ENCODE peak calls at places on chromosomes 1 and 21, in five cellular contexts. J is SIG-M5, W is WTC11, A is H7, K is stromal cell of bone marrow. S is an unnamed sample.

GRCh38 chr1:245995474-245995873 is 511.6 kb downstream of the SMYD3 start:
- DNase-seq in J (no peak), W (no peak), A (no peak), K (no peak), S (no peak)

GRCh38 chr1:199878818-199879217 is 148.7 kb upstream of the NR5A2 start:
- DNase-seq in J (no peak), W (no peak), A (no peak), K (no peak), S (no peak)

GRCh38 chr1:150967936-150968335 is 6.7 kb downstream of the CERS2 start:
- DNase-seq in J (no peak), W (no peak), A (peak; percentile 8), K (no peak), S (no peak)

GRCh38 chr21:42747746-42748351 is 94.4 kb downstream of the PDE9A start:
- DNase-seq in J (no peak), W (no peak), A (peak; percentile 53), K (no peak), S (peak; percentile 15)

GRCh38 chr21:46295177-46295711 is 9.1 kb downstream of the YBEY start:
- DNase-seq in J (no peak), W (no peak), A (peak; percentile 75), K (peak; percentile 21), S (peak; percentile 28)

GRCh38 chr1:26410706-26411623 is at the start of gene LIN28A:
- DNase-seq in J (no peak), W (peak; percentile 22), A (peak; percentile 51), K (no peak), S (peak; percentile 63)

GRCh38 chr1:97384294-97384952 is 536.4 kb downstream of the DPYD start:
- DNase-seq in J (no peak), W (no peak), A (no peak), K (peak; percentile 60), S (no peak)

GRCh38 chr1:43414634-43415223 is 25.0 kb downstream of the SZT2 start:
- DNase-seq in J (no peak), W (peak; percentile 81), A (peak; percentile 85), K (peak; percentile 13), S (peak; percentile 77)

GRCh38 chr1:23627065-23627464 is 64.5 kb upstream of the RPL11 start:
- DNase-seq in J (no peak), W (no peak), A (no peak), K (no peak), S (no peak)

GRCh38 chr21:43782741-43783700 is 6.4 kb upstream of the RRP1 start:
- DNase-seq in J (no peak), W (no peak), A (no peak), K (no peak), S (no peak)

GRCh38 chr1:12384836-12385456 is 155.1 kb downstream of the VPS13D start:
- DNase-seq in J (no peak), W (no peak), A (no peak), K (no peak), S (no peak)

GRCh38 chr1:6037338-6037762 is 8.3 kb upstream of the KCNAB2 start:
- DNase-seq in J (no peak), W (no peak), A (peak; percentile 69), K (peak; percentile 43), S (no peak)

GRCh38 chr1:184193451-184193850 is 141.9 kb downstream of the TSEN15 start:
- DNase-seq in J (no peak), W (no peak), A (no peak), K (no peak), S (no peak)

GRCh38 chr1:229845410-229846138 is 219.5 kb downstream of the URB2 start:
- DNase-seq in J (no peak), W (no peak), A (no peak), K (no peak), S (no peak)

GRCh38 chr1:3731543-3731942 is 20.7 kb upstream of the CCDC27 start:
- DNase-seq in J (no peak), W (no peak), A (no peak), K (no peak), S (no peak)

GRCh38 chr1:206106328-206107167 is 10.6 kb downstream of the AVPR1B start:
- DNase-seq in J (no peak), W (peak; percentile 86), A (peak; percentile 90), K (peak; percentile 79), S (peak; percentile 84)

GRCh38 chr1:158809862-158810261 is 21.3 kb upstream of the MNDA start:
- DNase-seq in J (peak; percentile 88), W (no peak), A (no peak), K (no peak), S (no peak)

GRCh38 chr1:7702365-7702764 is 68.7 kb upstream of the VAMP3 start:
- DNase-seq in J (no peak), W (peak; percentile 41), A (peak; percentile 75), K (no peak), S (peak; percentile 80)

GRCh38 chr1:203593723-203594122 is 32.9 kb upstream of the ATP2B4 start:
- DNase-seq in J (no peak), W (peak; percentile 55), A (no peak), K (no peak), S (no peak)

GRCh38 chr1:247007511-247008405 is at the start of gene ZNF695:
- DNase-seq in J (no peak), W (peak; percentile 98), A (peak; percentile 97), K (peak; percentile 91), S (peak; percentile 99)

GRCh38 chr1:2137257-2138121 is 57.1 kb downstream of the FAAP20 start:
- DNase-seq in J (no peak), W (no peak), A (no peak), K (no peak), S (no peak)

GRCh38 chr1:93029317-93029716 is 49.8 kb upstream of the MTF2 start:
- DNase-seq in J (no peak), W (no peak), A (no peak), K (no peak), S (no peak)

GRCh38 chr1:212853658-212854057 is 4.4 kb upstream of the FLVCR1 start:
- DNase-seq in J (no peak), W (no peak), A (no peak), K (no peak), S (no peak)

GRCh38 chr1:227071898-227072587 is 131.9 kb downstream of the COQ8A start:
- DNase-seq in J (no peak), W (no peak), A (no peak), K (no peak), S (no peak)

GRCh38 chr1:22870201-22870871 is 102.3 kb downstream of the LACTBL1 start:
- DNase-seq in J (no peak), W (no peak), A (no peak), K (no peak), S (no peak)

GRCh38 chr1:203167026-203167912 is 8.4 kb downstream of the MYBPH start:
- DNase-seq in J (no peak), W (no peak), A (no peak), K (no peak), S (no peak)

GRCh38 chr1:76337777-76338176 is 263.2 kb downstream of the ST6GALNAC3 start:
- DNase-seq in J (no peak), W (no peak), A (no peak), K (no peak), S (no peak)

GRCh38 chr1:200226268-200226968 is 183.4 kb downstream of the ZNF281 start:
- DNase-seq in J (no peak), W (no peak), A (peak; percentile 28), K (no peak), S (peak; percentile 17)

GRCh38 chr21:41378849-41379248 is 17.0 kb downstream of the MX2 start:
- DNase-seq in J (no peak), W (no peak), A (no peak), K (no peak), S (no peak)

GRCh38 chr1:97270508-97271307 is 549.1 kb downstream of the PTBP2 start:
- DNase-seq in J (no peak), W (no peak), A (no peak), K (no peak), S (no peak)

GRCh38 chr1:6783956-6784559 is 1.2 kb upstream of the CAMTA1 start:
- DNase-seq in J (no peak), W (no peak), A (no peak), K (no peak), S (no peak)

GRCh38 chr1:209222826-209223225 is 360.7 kb upstream of the CAMK1G start:
- DNase-seq in J (no peak), W (no peak), A (no peak), K (no peak), S (no peak)

GRCh38 chr1:15472595-15472994 is 3.3 kb upstream of the CELA2B start:
- DNase-seq in J (no peak), W (no peak), A (peak; percentile 47), K (no peak), S (no peak)

S was measured in neural progenitor cell.